ENCODE peak calls at places on chromosomes 1 and 21, in six cellular contexts. E, S, D, K, V and O are unnamed samples.

GRCh38 chr1:36888811-36889477 is 145.4 kb downstream of the GRIK3 start:
- DNase-seq in E (no peak), S (no peak), D (no peak), K (no peak), V (no peak), O (no peak)

GRCh38 chr1:46248122-46248920 is 758 bp downstream of the RAD54L start:
- DNase-seq in E (peak; percentile 67), S (peak; percentile 65), D (no peak), K (no peak), V (no peak), O (no peak)

GRCh38 chr21:36915701-36916075 is 50.8 kb downstream of the HLCS start:
- DNase-seq in E (no peak), S (no peak), D (no peak), K (no peak), V (no peak), O (no peak)

GRCh38 chr1:225450491-225451191 is 22.8 kb upstream of the LBR start:
- DNase-seq in E (peak; percentile 23), S (no peak), D (no peak), K (no peak), V (no peak), O (no peak)

GRCh38 chr1:110152133-110152785 is 2.0 kb downstream of the SLC6A17 start:
- DNase-seq in E (no peak), S (no peak), D (no peak), K (no peak), V (peak; percentile 67), O (no peak)

GRCh38 chr1:39269791-39270342 is 65.4 kb downstream of the MACF1 start:
- DNase-seq in E (no peak), S (peak; percentile 56), D (no peak), K (no peak), V (no peak), O (no peak)

GRCh38 chr1:186511761-186512637 is 51.1 kb upstream of the PDC start:
- DNase-seq in E (no peak), S (no peak), D (no peak), K (no peak), V (no peak), O (no peak)

GRCh38 chr1:56054959-56055358 is 524.4 kb downstream of the PLPP3 start:
- DNase-seq in E (no peak), S (no peak), D (no peak), K (no peak), V (no peak), O (no peak)

GRCh38 chr21:44713130-44713529 is 1.8 kb upstream of the TSPEAR start:
- DNase-seq in E (no peak), S (no peak), D (no peak), K (no peak), V (no peak), O (no peak)

GRCh38 chr1:21168444-21168843 is 8.3 kb downstream of the EIF4G3 start:
- DNase-seq in E (no peak), S (no peak), D (no peak), K (no peak), V (no peak), O (no peak)

GRCh38 chr21:45067462-45068285 is 6.7 kb upstream of the ADARB1 start:
- DNase-seq in E (no peak), S (no peak), D (no peak), K (no peak), V (no peak), O (no peak)

GRCh38 chr1:177732178-177732577 is 237.7 kb downstream of the SEC16B start:
- DNase-seq in E (no peak), S (no peak), D (no peak), K (no peak), V (no peak), O (no peak)

GRCh38 chr1:175591083-175591743 is 152.2 kb downstream of the TNR start:
- DNase-seq in E (no peak), S (no peak), D (no peak), K (no peak), V (no peak), O (no peak)

GRCh38 chr1:155064109-155064812 is 721 bp downstream of the EFNA4 start:
- DNase-seq in E (peak; percentile 58), S (peak; percentile 68), D (no peak), K (no peak), V (no peak), O (no peak)

GRCh38 chr1:53500184-53501064 is 41.2 kb downstream of the DMRTB1 start:
- DNase-seq in E (no peak), S (no peak), D (no peak), K (no peak), V (no peak), O (no peak)

GRCh38 chr1:2349821-2350220 is 41.5 kb downstream of the MORN1 start:
- DNase-seq in E (no peak), S (peak; percentile 73), D (no peak), K (no peak), V (no peak), O (no peak)

GRCh38 chr1:7561331-7561921 is 209.7 kb upstream of the VAMP3 start:
- DNase-seq in E (no peak), S (peak; percentile 75), D (peak; percentile 58), K (no peak), V (no peak), O (no peak)

GRCh38 chr1:5253036-5253435 is 598.6 kb downstream of the AJAP1 start:
- DNase-seq in E (no peak), S (no peak), D (no peak), K (no peak), V (no peak), O (no peak)

GRCh38 chr1:203448521-203449061 is 27.0 kb upstream of the PRELP start:
- DNase-seq in E (peak; percentile 70), S (no peak), D (no peak), K (no peak), V (no peak), O (no peak)

GRCh38 chr21:26148071-26148470 is 22.5 kb downstream of the APP start:
- DNase-seq in E (no peak), S (peak; percentile 73), D (no peak), K (no peak), V (no peak), O (no peak)

GRCh38 chr1:74689800-74690696 is 16.5 kb upstream of the ERICH3 start:
- DNase-seq in E (peak; percentile 31), S (peak; percentile 73), D (peak; percentile 70), K (no peak), V (peak; percentile 17), O (no peak)

GRCh38 chr1:243882276-243882675 is 32.2 kb upstream of the AKT3 start:
- DNase-seq in E (no peak), S (no peak), D (no peak), K (no peak), V (no peak), O (no peak)

GRCh38 chr21:27759091-27759659 is 792.3 kb upstream of the ADAMTS5 start:
- DNase-seq in E (no peak), S (peak; percentile 57), D (peak; percentile 31), K (no peak), V (no peak), O (no peak)

DNA sequence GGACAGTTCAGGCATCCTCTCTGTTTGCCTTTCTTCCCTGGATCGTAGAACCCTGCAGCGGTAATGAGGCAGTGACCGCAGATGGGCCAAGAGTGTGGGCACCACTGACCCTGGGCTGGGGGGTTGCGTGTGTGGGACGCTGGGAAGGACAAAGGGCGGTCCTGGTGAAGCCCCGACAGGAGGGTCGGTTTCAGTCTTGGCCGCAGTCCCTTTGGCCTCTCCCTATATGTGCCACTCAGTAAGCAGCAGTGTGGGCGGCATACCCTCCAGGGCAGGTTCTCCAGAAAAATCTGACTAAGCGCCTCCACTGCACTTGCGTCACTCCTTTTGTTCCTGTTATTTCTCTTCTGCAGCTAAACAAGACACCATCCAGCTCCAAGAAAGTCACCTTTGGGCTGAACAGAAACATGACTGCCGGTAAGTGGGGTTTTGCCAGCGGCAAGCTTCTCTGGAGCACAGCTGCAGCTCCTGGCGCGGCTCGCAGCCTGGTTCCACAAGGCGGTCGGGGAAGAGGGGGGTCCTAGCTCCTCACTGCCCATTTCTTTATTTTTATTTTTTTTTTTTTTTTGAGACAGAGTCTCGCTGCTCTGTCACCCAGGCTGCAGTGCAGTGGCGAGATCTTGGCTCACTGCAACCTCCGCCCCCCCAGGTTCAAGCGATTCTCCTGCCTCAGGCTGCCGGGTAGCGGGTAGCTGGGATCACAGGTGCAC is 27.7 kb upstream of the PDXK start:
- DNase-seq in E (no peak), S (no peak), D (no peak), K (no peak), V (no peak), O (no peak)
- H3K4me3 ChIP-seq in E (no peak overlapping the region), S (no peak overlapping the region), D (no peak overlapping the region), K (no peak overlapping the region), V (no peak overlapping the region), O (no peak overlapping the region)

DNA sequence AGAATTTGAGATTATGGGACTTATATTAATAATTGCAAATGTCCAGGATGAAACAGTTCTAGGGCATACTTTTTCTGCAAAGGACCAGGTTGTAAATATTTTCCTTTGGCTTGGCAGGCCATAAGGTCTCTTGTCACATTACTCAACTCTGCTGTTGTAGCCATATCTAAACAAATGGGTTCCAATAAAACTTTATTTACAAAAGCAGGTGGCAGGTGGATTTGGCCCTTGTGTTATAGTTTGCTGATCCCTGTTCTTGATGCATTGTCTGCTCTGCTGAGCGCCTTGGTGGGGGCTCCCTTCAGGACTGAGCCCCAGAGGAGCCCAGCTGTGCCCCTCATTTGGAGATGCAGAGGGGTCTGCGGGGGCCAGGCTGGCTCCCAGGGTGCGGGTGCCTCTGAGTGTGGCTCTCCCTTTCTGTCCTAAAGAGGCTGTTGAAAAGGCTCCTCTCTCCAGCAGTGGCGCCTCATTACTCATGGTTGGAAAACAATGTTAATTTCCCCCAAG is 258.6 kb downstream of the FOXD2 start:
- DNase-seq in E (no peak), S (no peak), D (no peak), K (no peak), V (no peak), O (no peak)
- H3K4me3 ChIP-seq in E (no peak overlapping the region), S (no peak overlapping the region), D (no peak overlapping the region), K (no peak overlapping the region), V (no peak overlapping the region), O (no peak overlapping the region)

DNA sequence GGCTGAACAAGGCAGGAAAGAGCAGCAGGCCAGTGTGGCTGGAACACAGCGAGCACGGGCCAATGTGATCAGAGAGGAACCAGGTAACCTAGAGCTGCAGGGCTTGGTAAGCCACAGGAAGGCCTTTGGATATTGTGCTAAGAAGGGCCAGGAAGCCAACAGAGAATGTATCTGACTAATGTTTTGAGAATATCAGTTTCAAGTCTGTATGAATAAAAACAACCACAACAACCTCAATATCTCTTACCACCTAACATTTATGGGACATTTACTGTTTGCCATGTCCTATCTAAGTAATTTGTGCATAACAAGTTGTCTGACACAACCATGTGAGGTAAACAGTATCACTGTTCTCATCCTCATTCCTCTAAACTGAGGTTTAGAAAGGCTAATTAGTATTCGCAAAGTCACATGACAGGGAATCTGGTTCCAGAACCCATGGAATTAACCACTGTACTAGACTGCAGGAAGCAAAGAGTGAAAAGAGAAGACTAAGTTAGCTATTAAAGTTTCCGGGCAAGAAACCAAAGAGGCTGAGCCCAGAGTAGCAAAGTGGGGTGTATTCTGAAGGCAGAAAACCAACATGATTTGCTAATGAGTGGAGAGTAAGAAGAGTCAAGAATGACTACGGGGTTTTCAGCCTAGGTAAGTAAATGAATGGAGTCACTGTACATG is 38.9 kb downstream of the SPRTN start:
- DNase-seq in E (no peak), S (no peak), D (no peak), K (no peak), V (no peak), O (no peak)
- H3K4me3 ChIP-seq in E (no peak overlapping the region), S (no peak overlapping the region), D (no peak overlapping the region), K (no peak overlapping the region), V (no peak overlapping the region), O (no peak overlapping the region)

DNA sequence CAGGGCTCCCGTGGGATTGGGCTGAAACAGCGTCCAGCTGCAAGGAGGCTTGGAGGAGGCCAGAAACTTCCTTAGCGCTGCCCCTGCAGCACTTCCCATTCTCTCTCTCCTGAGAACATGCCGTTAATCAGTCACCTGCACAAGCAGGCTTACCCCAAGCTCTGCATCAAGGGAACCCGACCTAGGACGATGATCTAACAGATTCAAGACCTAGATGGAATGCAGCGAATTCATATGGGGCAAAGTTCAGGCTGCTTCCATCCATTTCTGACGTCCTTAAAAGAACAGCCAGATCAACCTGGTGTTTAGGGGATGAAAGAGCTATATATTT is 114.1 kb downstream of the ERG start:
- DNase-seq in E (no peak), S (no peak), D (no peak), K (no peak), V (no peak), O (no peak)
- H3K4me3 ChIP-seq in E (no peak overlapping the region), S (no peak overlapping the region), D (no peak overlapping the region), K (no peak overlapping the region), V (no peak overlapping the region), O (no peak overlapping the region)